ENCODE peak calls at places on chromosomes 16 and 17, in seven cellular contexts. One of them, this sample, is unnamed.

GRCh38 chr17:77808663-77809425 is 149.7 kb upstream of the TNRC6C start:
- DNase-seq in WTC11: no peak
- DNase-seq in kidney tubule cell: no peak
- DNase-seq in activated B cell treated with CpG ODN at 0.5 μM for 24 hours: no peak
- DNase-seq in esophagus squamous epithelium: no peak
- DNase-seq in NCI-H146: no peak
- DNase-seq in CD4-positive, alpha-beta memory T cell: no peak
- DNase-seq in this sample: no peak

GRCh38 chr16:2512920-2513404 is 790 bp upstream of the ATP6V0C start:
- DNase-seq in esophagus squamous epithelium: no peak
- DNase-seq in NCI-H146: peak
- DNase-seq in kidney tubule cell: no peak
- DNase-seq in CD4-positive, alpha-beta memory T cell: no peak
- DNase-seq in WTC11: peak
- DNase-seq in activated B cell treated with CpG ODN at 0.5 μM for 24 hours: no peak
- DNase-seq in this sample: no peak

GRCh38 chr17:17849863-17850373 is 13.1 kb upstream of the SREBF1 start:
- DNase-seq in CD4-positive, alpha-beta memory T cell: peak
- DNase-seq in kidney tubule cell: peak
- DNase-seq in WTC11: no peak
- DNase-seq in activated B cell treated with CpG ODN at 0.5 μM for 24 hours: no peak
- DNase-seq in NCI-H146: peak
- DNase-seq in esophagus squamous epithelium: no peak
- DNase-seq in this sample: peak

GRCh38 chr16:73037331-73037745 is 10.6 kb downstream of the ZFHX3 start:
- DNase-seq in kidney tubule cell: peak
- DNase-seq in CD4-positive, alpha-beta memory T cell: no peak
- DNase-seq in WTC11: no peak
- DNase-seq in NCI-H146: no peak
- DNase-seq in esophagus squamous epithelium: no peak
- DNase-seq in activated B cell treated with CpG ODN at 0.5 μM for 24 hours: no peak
- DNase-seq in this sample: peak

GRCh38 chr17:28916302-28916934 is 13.5 kb upstream of the DHRS13 start:
- DNase-seq in activated B cell treated with CpG ODN at 0.5 μM for 24 hours: no peak
- DNase-seq in CD4-positive, alpha-beta memory T cell: peak
- DNase-seq in WTC11: peak
- DNase-seq in esophagus squamous epithelium: no peak
- DNase-seq in kidney tubule cell: peak
- DNase-seq in NCI-H146: peak
- DNase-seq in this sample: no peak

GRCh38 chr16:14629612-14629918 is 495 bp downstream of the PARN start:
- DNase-seq in CD4-positive, alpha-beta memory T cell: no peak
- DNase-seq in WTC11: no peak
- DNase-seq in kidney tubule cell: no peak
- DNase-seq in activated B cell treated with CpG ODN at 0.5 μM for 24 hours: no peak
- DNase-seq in esophagus squamous epithelium: no peak
- DNase-seq in NCI-H146: no peak
- DNase-seq in this sample: no peak

GRCh38 chr17:32755045-32755805 is 121.7 kb downstream of the MYO1D start:
- DNase-seq in esophagus squamous epithelium: no peak
- DNase-seq in CD4-positive, alpha-beta memory T cell: peak
- DNase-seq in kidney tubule cell: peak
- DNase-seq in WTC11: no peak
- DNase-seq in NCI-H146: peak
- DNase-seq in activated B cell treated with CpG ODN at 0.5 μM for 24 hours: no peak
- DNase-seq in this sample: no peak

GRCh38 chr17:65519471-65519870 is 42.0 kb downstream of the AXIN2 start:
- DNase-seq in CD4-positive, alpha-beta memory T cell: no peak
- DNase-seq in activated B cell treated with CpG ODN at 0.5 μM for 24 hours: no peak
- DNase-seq in NCI-H146: no peak
- DNase-seq in esophagus squamous epithelium: no peak
- DNase-seq in kidney tubule cell: no peak
- DNase-seq in WTC11: no peak
- DNase-seq in this sample: no peak

GRCh38 chr17:74981979-74982662 is 5.3 kb upstream of the CDR2L start:
- DNase-seq in esophagus squamous epithelium: no peak
- DNase-seq in NCI-H146: peak
- DNase-seq in WTC11: peak
- DNase-seq in kidney tubule cell: peak
- DNase-seq in activated B cell treated with CpG ODN at 0.5 μM for 24 hours: peak
- DNase-seq in CD4-positive, alpha-beta memory T cell: peak
- DNase-seq in this sample: peak

GRCh38 chr16:67483150-67483549 is at the start of gene AGRP:
- DNase-seq in NCI-H146: no peak
- DNase-seq in activated B cell treated with CpG ODN at 0.5 μM for 24 hours: no peak
- DNase-seq in kidney tubule cell: no peak
- DNase-seq in esophagus squamous epithelium: no peak
- DNase-seq in CD4-positive, alpha-beta memory T cell: no peak
- DNase-seq in WTC11: no peak
- DNase-seq in this sample: no peak

GRCh38 chr17:56690441-56691291 is 97.2 kb downstream of the NOG start:
- DNase-seq in kidney tubule cell: peak
- DNase-seq in esophagus squamous epithelium: no peak
- DNase-seq in NCI-H146: no peak
- DNase-seq in CD4-positive, alpha-beta memory T cell: no peak
- DNase-seq in activated B cell treated with CpG ODN at 0.5 μM for 24 hours: no peak
- DNase-seq in WTC11: no peak
- DNase-seq in this sample: no peak

GRCh38 chr16:88077328-88078108 is 126.3 kb downstream of the BANP start:
- DNase-seq in WTC11: no peak
- DNase-seq in kidney tubule cell: no peak
- DNase-seq in activated B cell treated with CpG ODN at 0.5 μM for 24 hours: no peak
- DNase-seq in esophagus squamous epithelium: no peak
- DNase-seq in NCI-H146: no peak
- DNase-seq in CD4-positive, alpha-beta memory T cell: no peak
- DNase-seq in this sample: peak

GRCh38 chr16:27449434-27450188 is 47.6 kb downstream of the IL21R start:
- DNase-seq in CD4-positive, alpha-beta memory T cell: peak
- DNase-seq in NCI-H146: no peak
- DNase-seq in kidney tubule cell: no peak
- DNase-seq in esophagus squamous epithelium: no peak
- DNase-seq in WTC11: no peak
- DNase-seq in activated B cell treated with CpG ODN at 0.5 μM for 24 hours: peak
- DNase-seq in this sample: no peak